ENCODE peak calls at places on chromosomes 12 and 14, in nine cellular contexts. Z is cardiac muscle cell, T is prostate gland, C is foreskin keratinocyte, K is fibroblast of lung, N is spleen, B is PC-3, Y is BE2C, P is tibial artery. L is an unnamed sample.
A peak's percentile ranks its signal among the peaks of the same experiment; 100 is the strongest.

GRCh38 chr12:123097521-123098084 is 53.3 kb downstream of the PITPNM2 start:
- DNase-seq in Z (peak; percentile 90), T (no peak), C (no peak), K (peak; percentile 81), N (no peak), B (no peak), Y (no peak), P (peak; percentile 39), L (no peak)

GRCh38 chr14:74906923-74907620 is 16.0 kb downstream of the RPS6KL1 start:
- DNase-seq in Z (no peak), T (no peak), C (no peak), K (no peak), N (peak; percentile 55), B (no peak), Y (no peak), P (no peak), L (no peak)

GRCh38 chr12:12592930-12593329 is 18.7 kb upstream of the CREBL2 start:
- DNase-seq in Z (no peak), T (no peak), C (peak; percentile 55), K (peak; percentile 11), N (no peak), B (peak; percentile 62), Y (no peak), P (no peak), L (no peak)

GRCh38 chr14:39956372-39956771 is 524.1 kb upstream of the FBXO33 start:
- DNase-seq in Z (no peak), T (no peak), C (no peak), K (no peak), N (no peak), B (peak; percentile 63), Y (no peak), P (no peak), L (no peak)

GRCh38 chr14:90791481-90791880 is 24.7 kb downstream of the TTC7B start:
- DNase-seq in Z (no peak), T (no peak), C (no peak), K (no peak), N (peak; percentile 63), B (no peak), Y (no peak), P (no peak), L (no peak)

GRCh38 chr14:101336203-101336602 is 225.1 kb upstream of the DIO3 start:
- DNase-seq in Z (no peak), T (no peak), C (no peak), K (no peak), N (no peak), B (no peak), Y (no peak), P (no peak), L (no peak)

GRCh38 chr14:49659526-49660455 is 24.7 kb upstream of the DNAAF2 start:
- DNase-seq in Z (no peak), T (no peak), C (peak; percentile 50), K (no peak), N (no peak), B (peak; percentile 92), Y (no peak), P (no peak), L (no peak)

GRCh38 chr14:84591827-84592540 is 938.0 kb upstream of the FLRT2 start:
- DNase-seq in Z (no peak), T (no peak), C (no peak), K (no peak), N (no peak), B (no peak), Y (no peak), P (no peak), L (no peak)

GRCh38 chr14:58787601-58788000 is 149.8 kb downstream of the DACT1 start:
- DNase-seq in Z (no peak), T (no peak), C (no peak), K (no peak), N (no peak), B (no peak), Y (no peak), P (no peak), L (no peak)

GRCh38 chr14:62691613-62692489 is 353.4 kb downstream of the KCNH5 start:
- DNase-seq in Z (peak; percentile 27), T (peak; percentile 86), C (peak; percentile 98), K (peak; percentile 99), N (no peak), B (peak; percentile 95), Y (no peak), P (no peak), L (peak; percentile 89)

GRCh38 chr12:96350982-96351381 is 49.3 kb downstream of the CDK17 start:
- DNase-seq in Z (no peak), T (no peak), C (no peak), K (no peak), N (no peak), B (no peak), Y (no peak), P (no peak), L (no peak)

GRCh38 chr14:33564774-33565630 is 385.9 kb downstream of the EGLN3 start:
- DNase-seq in Z (no peak), T (no peak), C (peak; percentile 89), K (no peak), N (no peak), B (peak; percentile 82), Y (no peak), P (no peak), L (no peak)

GRCh38 chr12:47767197-47767724 is 5.8 kb upstream of the SLC48A1 start:
- DNase-seq in Z (peak; percentile 57), T (peak; percentile 52), C (no peak), K (peak; percentile 60), N (peak; percentile 83), B (peak; percentile 64), Y (peak; percentile 68), P (no peak), L (no peak)

GRCh38 chr12:125773033-125773432 is 707.8 kb downstream of the AACS start:
- DNase-seq in Z (peak; percentile 51), T (no peak), C (no peak), K (no peak), N (no peak), B (peak; percentile 25), Y (peak; percentile 38), P (no peak), L (no peak)

GRCh38 chr12:104855599-104855998 is 102.5 kb downstream of the SLC41A2 start:
- DNase-seq in Z (no peak), T (no peak), C (no peak), K (no peak), N (no peak), B (no peak), Y (no peak), P (no peak), L (no peak)

GRCh38 chr12:94242871-94243270 is 94.5 kb downstream of the PLXNC1 start:
- DNase-seq in Z (no peak), T (no peak), C (no peak), K (no peak), N (peak; percentile 81), B (no peak), Y (peak; percentile 49), P (no peak), L (no peak)

GRCh38 chr12:24252580-24252979 is 303.1 kb upstream of the SOX5 start:
- DNase-seq in Z (peak; percentile 54), T (no peak), C (no peak), K (no peak), N (no peak), B (no peak), Y (no peak), P (no peak), L (no peak)

GRCh38 chr14:55373784-55374725 is 37.6 kb downstream of the ATG14 start:
- DNase-seq in Z (no peak), T (no peak), C (peak; percentile 69), K (no peak), N (no peak), B (peak; percentile 90), Y (no peak), P (no peak), L (no peak)

GRCh38 chr12:47296828-47297227 is 217.1 kb upstream of the AMIGO2 start:
- DNase-seq in Z (no peak), T (no peak), C (no peak), K (no peak), N (no peak), B (no peak), Y (no peak), P (no peak), L (no peak)

GRCh38 chr14:68523326-68523610 is 269.6 kb downstream of the ZFP36L1 start:
- DNase-seq in Z (no peak), T (no peak), C (no peak), K (no peak), N (no peak), B (no peak), Y (no peak), P (no peak), L (no peak)

GRCh38 chr12:10668526-10668925 is 5.3 kb downstream of the STYK1 start:
- DNase-seq in Z (no peak), T (no peak), C (no peak), K (no peak), N (no peak), B (no peak), Y (no peak), P (no peak), L (no peak)

GRCh38 chr12:105960319-105961076 is 178.3 kb downstream of the NUAK1 start:
- DNase-seq in Z (peak; percentile 53), T (peak; percentile 64), C (peak; percentile 31), K (no peak), N (no peak), B (peak; percentile 75), Y (no peak), P (no peak), L (no peak)

GRCh38 chr12:42396473-42397259 is 70.7 kb downstream of the PPHLN1 start:
- DNase-seq in Z (no peak), T (no peak), C (no peak), K (no peak), N (no peak), B (no peak), Y (no peak), P (no peak), L (no peak)
- TF ChIP-seq CTCF in Z (no peak), T (no peak), C (no peak), K (no peak), N (no peak), B (no peak), Y (no peak), P (no peak), L (no peak)

GRCh38 chr12:121632069-121632970 is 6.0 kb downstream of the ORAI1 start:
- DNase-seq in Z (peak; percentile 26), T (no peak), C (no peak), K (peak; percentile 53), N (no peak), B (no peak), Y (no peak), P (no peak), L (no peak)
- H3K4me1 ChIP-seq in Z (peaks cover 45% of the 10 kb centered on the region), T (no peaks in the 10 kb centered on the region), C (peaks cover 16% of the 10 kb centered on the region), K (peaks cover 11% of the 10 kb centered on the region), N (peaks cover 89% of the 10 kb centered on the region), B (peaks cover 29% of the 10 kb centered on the region), Y (peaks cover 13% of the 10 kb centered on the region), P (peaks cover 6% of the 10 kb centered on the region), L (peaks cover 15% of the 10 kb centered on the region)

GRCh38 chr12:79408665-79409064 is 282.1 kb downstream of the PAWR start:
- DNase-seq in Z (no peak), T (no peak), C (no peak), K (no peak), N (no peak), B (no peak), Y (no peak), P (no peak), L (no peak)
- TF ChIP-seq CTCF in Z (no peak), T (no peak), C (no peak), K (no peak), N (no peak), B (no peak), Y (no peak), P (no peak), L (no peak)

DNA sequence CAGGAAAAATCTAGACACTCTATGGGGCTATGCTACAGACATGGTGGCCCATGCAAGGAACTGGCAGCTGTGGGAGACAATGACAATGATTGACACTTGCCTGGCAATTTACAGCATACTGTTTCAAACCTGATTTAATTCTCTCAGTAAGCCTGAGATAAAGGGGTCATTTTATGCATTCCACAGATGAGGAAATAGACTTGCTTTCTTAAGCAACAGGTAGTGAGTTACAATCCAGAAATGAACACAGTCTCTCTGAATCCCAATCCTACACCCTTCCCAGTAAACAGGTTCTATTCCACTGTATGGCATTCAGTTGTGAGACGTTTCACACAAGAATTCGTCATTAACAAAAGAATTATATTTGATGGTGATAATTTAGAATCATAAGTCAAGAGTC is 15.5 kb upstream of the PCNX1 start:
- DNase-seq in Z (no peak), T (no peak), C (no peak), K (no peak), N (no peak), B (no peak), Y (no peak), P (no peak), L (no peak)
- H3K4me1 ChIP-seq in Z (peaks cover 35% of the 10 kb centered on the region), T (no peaks in the 10 kb centered on the region), C (peaks cover 23% of the 10 kb centered on the region), K (peaks cover 11% of the 10 kb centered on the region), N (peaks cover 36% of the 10 kb centered on the region), B (no peaks in the 10 kb centered on the region), Y (no peaks in the 10 kb centered on the region), P (no peaks in the 10 kb centered on the region), L (peaks cover 31% of the 10 kb centered on the region)